ENCODE peak calls at places on chromosome 19, in five cellular contexts. I, F, A, S and P are unnamed samples.

GRCh38 chr19:41785653-41786052 is 10.7 kb upstream of the CEACAM3 start:
- DNase-seq in I (peak; percentile 10), S (peak; percentile 75), A (peak; percentile 61), F (peak; percentile 72), P (peak; percentile 36)

GRCh38 chr19:1947651-1948209 is 6.8 kb downstream of the CSNK1G2 start:
- DNase-seq in I (no peak), A (no peak), F (no peak), S (no peak), P (no peak)

GRCh38 chr19:4754248-4754647 is 30.6 kb upstream of the DPP9 start:
- DNase-seq in A (no peak), I (peak; percentile 8), F (no peak), S (no peak), P (no peak)

GRCh38 chr19:3440082-3440481 is 40.2 kb downstream of the SMIM24 start:
- DNase-seq in A (no peak), S (no peak), F (no peak), I (no peak), P (no peak)

GRCh38 chr19:18558595-18558994 is 925 bp downstream of the KXD1 start:
- DNase-seq in F (peak; percentile 7), I (no peak), A (no peak), S (no peak), P (no peak)

GRCh38 chr19:46287585-46287984 is 9.3 kb upstream of the HIF3A start:
- DNase-seq in F (no peak), A (no peak), S (no peak), I (no peak), P (no peak)

GRCh38 chr19:21256722-21257121 is 72.5 kb downstream of the ZNF708 start:
- DNase-seq in S (peak; percentile 52), I (no peak), A (peak; percentile 4), F (peak; percentile 4), P (no peak)

GRCh38 chr19:2484178-2484937 is 8.4 kb downstream of the GADD45B start:
- DNase-seq in S (no peak), F (no peak), I (no peak), A (no peak), P (no peak)

GRCh38 chr19:15115762-15116615 is 8.8 kb downstream of the SYDE1 start:
- DNase-seq in F (no peak), I (no peak), A (no peak), S (no peak), P (no peak)

GRCh38 chr19:43634516-43634876 is 5.2 kb downstream of the CADM4 start:
- DNase-seq in F (no peak), I (no peak), S (no peak), A (no peak), P (no peak)

GRCh38 chr19:16200038-16200775 is 2.5 kb downstream of the AP1M1 start:
- DNase-seq in A (peak; percentile 78), S (no peak), F (peak; percentile 66), I (no peak), P (no peak)